ENCODE peak calls at places on chromosomes 5 and 9, in ten cellular contexts. Q, I, X, W, P, L, M, Y, V and C are unnamed samples.
A peak's percentile ranks its signal among the peaks of the same experiment; 100 is the strongest.

GRCh38 chr9:137025120-137025966 is 2.7 kb downstream of the ABCA2 start:
- DNase-seq in Q (no peak), I (no peak), X (no peak), W (no peak), P (no peak), L (no peak), M (peak; percentile 20), Y (peak; percentile 93), V (no peak), C (no peak)

GRCh38 chr5:180495292-180495691 is 1.1 kb downstream of the CNOT6 start:
- DNase-seq in Q (no peak), I (peak; percentile 20), X (no peak), W (peak; percentile 9), P (no peak), L (no peak), M (no peak), Y (no peak), V (no peak), C (no peak)

GRCh38 chr9:93501406-93501805 is 48.0 kb upstream of the FAM120AOS start:
- DNase-seq in Q (no peak), I (peak; percentile 52), X (no peak), W (peak; percentile 24), P (peak; percentile 8), L (no peak), M (no peak), Y (no peak), V (no peak), C (no peak)

GRCh38 chr5:100827481-100827889 is 75.6 kb downstream of the ST8SIA4 start:
- DNase-seq in Q (no peak), I (peak; percentile 57), X (no peak), W (peak; percentile 83), P (no peak), L (no peak), M (peak; percentile 26), Y (peak; percentile 64), V (no peak), C (no peak)

GRCh38 chr9:129352157-129352870 is 174.3 kb upstream of the IER5L start:
- DNase-seq in Q (no peak), I (no peak), X (no peak), W (no peak), P (no peak), L (no peak), M (no peak), Y (no peak), V (no peak), C (peak; percentile 62)

GRCh38 chr5:68727931-68728330 is 365.9 kb upstream of the SLC30A5 start:
- DNase-seq in Q (no peak), I (no peak), X (no peak), W (no peak), P (no peak), L (no peak), M (no peak), Y (no peak), V (no peak), C (no peak)

GRCh38 chr5:134139377-134139851 is 24.9 kb downstream of the TCF7 start:
- DNase-seq in Q (no peak), I (no peak), X (no peak), W (no peak), P (no peak), L (no peak), M (no peak), Y (no peak), V (no peak), C (no peak)

GRCh38 chr5:58680503-58680902 is 97.6 kb downstream of the RAB3C start:
- DNase-seq in Q (no peak), I (peak; percentile 20), X (no peak), W (peak; percentile 66), P (no peak), L (no peak), M (no peak), Y (no peak), V (no peak), C (no peak)

GRCh38 chr5:172412724-172413260 is 41.5 kb downstream of the SH3PXD2B start:
- DNase-seq in Q (no peak), I (no peak), X (no peak), W (peak; percentile 69), P (no peak), L (peak; percentile 96), M (no peak), Y (no peak), V (no peak), C (no peak)

GRCh38 chr9:135976531-135976930 is 15.4 kb upstream of the UBAC1 start:
- DNase-seq in Q (no peak), I (no peak), X (no peak), W (no peak), P (no peak), L (no peak), M (no peak), Y (no peak), V (no peak), C (no peak)

GRCh38 chr5:126446498-126447224 is 23.5 kb downstream of the GRAMD2B start:
- DNase-seq in Q (peak; percentile 51), I (no peak), X (no peak), W (no peak), P (no peak), L (no peak), M (no peak), Y (no peak), V (peak; percentile 41), C (no peak)

GRCh38 chr9:112867275-112867991 is 23.2 kb downstream of the SLC46A2 start:
- DNase-seq in Q (no peak), I (no peak), X (no peak), W (no peak), P (no peak), L (peak; percentile 23), M (no peak), Y (no peak), V (no peak), C (no peak)

GRCh38 chr5:122882836-122883235 is 37.4 kb downstream of the SNX24 start:
- DNase-seq in Q (no peak), I (no peak), X (no peak), W (no peak), P (no peak), L (no peak), M (no peak), Y (no peak), V (no peak), C (no peak)

GRCh38 chr5:150075806-150076205 is 10.5 kb downstream of the CSF1R start:
- DNase-seq in Q (no peak), I (no peak), X (no peak), W (no peak), P (no peak), L (no peak), M (no peak), Y (no peak), V (no peak), C (no peak)

GRCh38 chr5:116492016-116492623 is 82.5 kb downstream of the SEMA6A start:
- DNase-seq in Q (no peak), I (peak; percentile 28), X (no peak), W (no peak), P (no peak), L (peak; percentile 81), M (no peak), Y (no peak), V (no peak), C (no peak)

GRCh38 chr5:86403190-86403589 is 214.6 kb upstream of the COX7C start:
- DNase-seq in Q (no peak), I (no peak), X (no peak), W (no peak), P (no peak), L (no peak), M (no peak), Y (no peak), V (no peak), C (no peak)

GRCh38 chr5:110973510-110973909 is 98.0 kb upstream of the TSLP start:
- DNase-seq in Q (no peak), I (no peak), X (no peak), W (no peak), P (no peak), L (no peak), M (no peak), Y (no peak), V (no peak), C (no peak)

GRCh38 chr5:26024774-26025173 is 1013.6 kb downstream of the CDH9 start:
- DNase-seq in Q (no peak), I (no peak), X (no peak), W (no peak), P (no peak), L (no peak), M (no peak), Y (no peak), V (no peak), C (no peak)

GRCh38 chr9:4680750-4681149 is 1.4 kb downstream of the CDC37L1 start:
- DNase-seq in Q (no peak), I (no peak), X (no peak), W (no peak), P (no peak), L (no peak), M (no peak), Y (no peak), V (no peak), C (no peak)

GRCh38 chr9:928363-929042 is 48.0 kb upstream of the DMRT3 start:
- DNase-seq in Q (no peak), I (no peak), X (no peak), W (peak; percentile 2), P (no peak), L (no peak), M (no peak), Y (peak; percentile 11), V (no peak), C (peak; percentile 35)

GRCh38 chr9:121055642-121056143 is 5.6 kb upstream of the C5 start:
- DNase-seq in Q (no peak), I (no peak), X (no peak), W (no peak), P (no peak), L (no peak), M (no peak), Y (no peak), V (no peak), C (peak; percentile 44)

GRCh38 chr5:140882591-140882899 is 621 bp downstream of the PCDHA13 start:
- DNase-seq in Q (no peak), I (no peak), X (no peak), W (no peak), P (no peak), L (no peak), M (no peak), Y (no peak), V (no peak), C (no peak)

GRCh38 chr9:128927731-128928411 is 7.1 kb downstream of the PHYHD1 start:
- DNase-seq in Q (peak; percentile 22), I (peak; percentile 71), X (no peak), W (peak; percentile 60), P (peak; percentile 56), L (no peak), M (peak; percentile 30), Y (peak; percentile 76), V (peak; percentile 46), C (peak; percentile 73)

GRCh38 chr9:104868687-104869404 is 59.1 kb downstream of the ABCA1 start:
- DNase-seq in Q (no peak), I (no peak), X (no peak), W (peak; percentile 38), P (no peak), L (peak; percentile 62), M (no peak), Y (peak; percentile 71), V (no peak), C (peak; percentile 78)

GRCh38 chr5:67880358-67880810 is 335.2 kb upstream of the PIK3R1 start:
- DNase-seq in Q (no peak), I (no peak), X (no peak), W (no peak), P (no peak), L (no peak), M (no peak), Y (no peak), V (no peak), C (no peak)

GRCh38 chr5:134948929-134949328 is 18.8 kb upstream of the CATSPER3 start:
- DNase-seq in Q (no peak), I (no peak), X (no peak), W (peak; percentile 67), P (no peak), L (peak; percentile 18), M (no peak), Y (no peak), V (no peak), C (no peak)

GRCh38 chr5:62341783-62342475 is 35.9 kb downstream of the KIF2A start:
- DNase-seq in Q (no peak), I (no peak), X (no peak), W (no peak), P (no peak), L (no peak), M (no peak), Y (no peak), V (no peak), C (no peak)

GRCh38 chr5:80125962-80126480 is 90.9 kb downstream of the THBS4 start:
- DNase-seq in Q (no peak), I (no peak), X (no peak), W (no peak), P (no peak), L (no peak), M (no peak), Y (no peak), V (no peak), C (no peak)